ENCODE peak calls at places on chromosomes 2 and 18, in four cellular contexts. One of them, this sample, is unnamed.
A peak's percentile ranks its signal among the peaks of the same experiment; 100 is the strongest.

GRCh38 chr2:46657042-46657504 is 177.7 kb downstream of the TMEM247 start:
- DNase-seq in GM23338: peak; percentile 85
- DNase-seq in activated B cell treated with CpG ODN at 0.5 μM for 24 hours: no peak
- DNase-seq in astrocyte of the spinal cord: no peak
- DNase-seq in this sample: peak; percentile 55

GRCh38 chr2:6423944-6424343 is 441.8 kb downstream of the CMPK2 start:
- DNase-seq in GM23338: no peak
- DNase-seq in activated B cell treated with CpG ODN at 0.5 μM for 24 hours: no peak
- DNase-seq in astrocyte of the spinal cord: no peak
- DNase-seq in this sample: no peak

GRCh38 chr2:25201265-25201664 is 32.9 kb upstream of the POMC start:
- DNase-seq in GM23338: peak; percentile 62
- DNase-seq in activated B cell treated with CpG ODN at 0.5 μM for 24 hours: no peak
- DNase-seq in astrocyte of the spinal cord: no peak
- DNase-seq in this sample: peak; percentile 36

GRCh38 chr2:33535409-33535808 is 59.0 kb downstream of the RASGRP3 start:
- DNase-seq in GM23338: no peak
- DNase-seq in activated B cell treated with CpG ODN at 0.5 μM for 24 hours: no peak
- DNase-seq in astrocyte of the spinal cord: no peak
- DNase-seq in this sample: no peak

GRCh38 chr18:73895701-73896100 is 251.9 kb downstream of the FBXO15 start:
- DNase-seq in GM23338: peak; percentile 59
- DNase-seq in activated B cell treated with CpG ODN at 0.5 μM for 24 hours: no peak
- DNase-seq in astrocyte of the spinal cord: no peak
- DNase-seq in this sample: no peak

GRCh38 chr2:240306185-240306584 is 129.3 kb upstream of the GPC1 start:
- DNase-seq in GM23338: no peak
- DNase-seq in activated B cell treated with CpG ODN at 0.5 μM for 24 hours: no peak
- DNase-seq in astrocyte of the spinal cord: no peak
- DNase-seq in this sample: no peak

GRCh38 chr2:223057545-223057944 is 5.6 kb downstream of the KCNE4 start:
- DNase-seq in GM23338: no peak
- DNase-seq in activated B cell treated with CpG ODN at 0.5 μM for 24 hours: no peak
- DNase-seq in astrocyte of the spinal cord: no peak
- DNase-seq in this sample: no peak

GRCh38 chr2:239917128-239917956 is 107.8 kb downstream of the NDUFA10 start:
- DNase-seq in GM23338: no peak
- DNase-seq in activated B cell treated with CpG ODN at 0.5 μM for 24 hours: no peak
- DNase-seq in astrocyte of the spinal cord: no peak
- DNase-seq in this sample: no peak

GRCh38 chr2:223416826-223417610 is 185.1 kb downstream of the SCG2 start:
- DNase-seq in GM23338: no peak
- DNase-seq in activated B cell treated with CpG ODN at 0.5 μM for 24 hours: no peak
- DNase-seq in astrocyte of the spinal cord: no peak
- DNase-seq in this sample: no peak

GRCh38 chr2:225196579-225196978 is 154.3 kb upstream of the DOCK10 start:
- DNase-seq in GM23338: no peak
- DNase-seq in activated B cell treated with CpG ODN at 0.5 μM for 24 hours: no peak
- DNase-seq in astrocyte of the spinal cord: peak; percentile 25
- DNase-seq in this sample: no peak

GRCh38 chr2:187580462-187581124 is 26.4 kb upstream of the TFPI start:
- DNase-seq in GM23338: peak; percentile 80
- DNase-seq in activated B cell treated with CpG ODN at 0.5 μM for 24 hours: no peak
- DNase-seq in astrocyte of the spinal cord: peak; percentile 87
- DNase-seq in this sample: peak; percentile 7

GRCh38 chr2:120768112-120769048 is 32.7 kb downstream of the GLI2 start:
- DNase-seq in GM23338: no peak
- DNase-seq in activated B cell treated with CpG ODN at 0.5 μM for 24 hours: no peak
- DNase-seq in astrocyte of the spinal cord: no peak
- DNase-seq in this sample: no peak

GRCh38 chr18:44835555-44836156 is 155.0 kb downstream of the SETBP1 start:
- DNase-seq in GM23338: peak; percentile 18
- DNase-seq in activated B cell treated with CpG ODN at 0.5 μM for 24 hours: no peak
- DNase-seq in astrocyte of the spinal cord: no peak
- DNase-seq in this sample: no peak

GRCh38 chr18:12657849-12658829 is at the start of gene SPIRE1:
- DNase-seq in GM23338: peak; percentile 82
- DNase-seq in activated B cell treated with CpG ODN at 0.5 μM for 24 hours: peak; percentile 52
- DNase-seq in astrocyte of the spinal cord: peak; percentile 59
- DNase-seq in this sample: peak; percentile 82

GRCh38 chr2:238296638-238297457 is 8.4 kb upstream of the PER2 start:
- DNase-seq in GM23338: no peak
- DNase-seq in activated B cell treated with CpG ODN at 0.5 μM for 24 hours: no peak
- DNase-seq in astrocyte of the spinal cord: no peak
- DNase-seq in this sample: no peak

GRCh38 chr2:9299444-9300100 is 93.0 kb downstream of the ASAP2 start:
- DNase-seq in GM23338: no peak
- DNase-seq in activated B cell treated with CpG ODN at 0.5 μM for 24 hours: no peak
- DNase-seq in astrocyte of the spinal cord: no peak
- DNase-seq in this sample: no peak

GRCh38 chr2:139949242-139949972 is 1169.2 kb upstream of the NXPH2 start:
- DNase-seq in GM23338: no peak
- DNase-seq in activated B cell treated with CpG ODN at 0.5 μM for 24 hours: no peak
- DNase-seq in astrocyte of the spinal cord: no peak
- DNase-seq in this sample: no peak

GRCh38 chr18:47997338-47997780 is 66.9 kb upstream of the SMAD2 start:
- DNase-seq in GM23338: peak; percentile 84
- DNase-seq in activated B cell treated with CpG ODN at 0.5 μM for 24 hours: no peak
- DNase-seq in astrocyte of the spinal cord: no peak
- DNase-seq in this sample: no peak

GRCh38 chr2:1162768-1163584 is 212.3 kb downstream of the SNTG2 start:
- DNase-seq in GM23338: no peak
- DNase-seq in activated B cell treated with CpG ODN at 0.5 μM for 24 hours: no peak
- DNase-seq in astrocyte of the spinal cord: peak; percentile 25
- DNase-seq in this sample: no peak

GRCh38 chr2:212157011-212157410 is 381.6 kb downstream of the ERBB4 start:
- DNase-seq in GM23338: no peak
- DNase-seq in activated B cell treated with CpG ODN at 0.5 μM for 24 hours: no peak
- DNase-seq in astrocyte of the spinal cord: peak; percentile 56
- DNase-seq in this sample: no peak

GRCh38 chr2:230225486-230225885 is at the start of gene SP140:
- DNase-seq in GM23338: no peak
- DNase-seq in activated B cell treated with CpG ODN at 0.5 μM for 24 hours: peak; percentile 55
- DNase-seq in astrocyte of the spinal cord: no peak
- DNase-seq in this sample: peak; percentile 59

GRCh38 chr18:57901819-57902600 is 98.9 kb upstream of the ATP8B1 start:
- DNase-seq in GM23338: peak; percentile 10
- DNase-seq in activated B cell treated with CpG ODN at 0.5 μM for 24 hours: no peak
- DNase-seq in astrocyte of the spinal cord: no peak
- DNase-seq in this sample: no peak

GRCh38 chr18:13315000-13315399 is 96.4 kb downstream of the LDLRAD4 start:
- DNase-seq in GM23338: no peak
- DNase-seq in activated B cell treated with CpG ODN at 0.5 μM for 24 hours: no peak
- DNase-seq in astrocyte of the spinal cord: no peak
- DNase-seq in this sample: no peak

GRCh38 chr18:23143871-23144270 is 8.6 kb downstream of the CABLES1 start:
- DNase-seq in GM23338: no peak
- DNase-seq in activated B cell treated with CpG ODN at 0.5 μM for 24 hours: no peak
- DNase-seq in astrocyte of the spinal cord: peak; percentile 17
- DNase-seq in this sample: no peak

GRCh38 chr18:9418047-9418690 is 57.1 kb upstream of the RALBP1 start:
- DNase-seq in GM23338: peak; percentile 15
- DNase-seq in activated B cell treated with CpG ODN at 0.5 μM for 24 hours: no peak
- DNase-seq in astrocyte of the spinal cord: no peak
- DNase-seq in this sample: no peak

GRCh38 chr2:191404568-191404991 is 159.4 kb downstream of the MYO1B start:
- DNase-seq in GM23338: no peak
- DNase-seq in activated B cell treated with CpG ODN at 0.5 μM for 24 hours: no peak
- DNase-seq in astrocyte of the spinal cord: peak; percentile 33
- DNase-seq in this sample: no peak

GRCh38 chr18:26556573-26556972 is 8.2 kb upstream of the KCTD1 start:
- DNase-seq in GM23338: no peak
- DNase-seq in activated B cell treated with CpG ODN at 0.5 μM for 24 hours: no peak
- DNase-seq in astrocyte of the spinal cord: no peak
- DNase-seq in this sample: no peak

GRCh38 chr18:3380384-3380961 is 69.5 kb upstream of the TGIF1 start:
- DNase-seq in GM23338: no peak
- DNase-seq in activated B cell treated with CpG ODN at 0.5 μM for 24 hours: no peak
- DNase-seq in astrocyte of the spinal cord: no peak
- DNase-seq in this sample: no peak
- TF ChIP-seq CTCF in GM23338: peak; percentile 25
- TF ChIP-seq CTCF in activated B cell treated with CpG ODN at 0.5 μM for 24 hours: no peak
- TF ChIP-seq CTCF in astrocyte of the spinal cord: no peak
- TF ChIP-seq CTCF in this sample: no peak

DNA sequence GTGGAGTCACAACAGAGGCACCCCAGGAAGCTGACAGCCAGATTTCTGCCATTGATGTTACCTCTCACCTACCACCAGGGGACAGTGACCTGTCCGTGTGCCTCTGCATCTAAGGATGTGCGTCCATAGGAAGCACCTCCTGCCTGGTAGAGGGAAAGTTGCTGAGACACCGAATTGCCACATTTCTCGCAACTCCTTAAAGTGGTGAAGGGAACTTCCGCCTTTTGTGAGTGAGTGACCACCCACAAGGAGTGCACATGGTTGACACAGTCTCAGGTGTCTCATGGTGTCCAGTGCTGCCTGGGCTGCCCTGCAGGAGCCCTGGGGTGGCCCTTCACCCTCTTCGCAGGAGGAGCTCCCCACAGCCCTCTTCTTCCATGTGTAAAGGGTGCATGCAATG is 201.8 kb downstream of the GBX2 start:
- DNase-seq in GM23338: peak; percentile 48
- DNase-seq in activated B cell treated with CpG ODN at 0.5 μM for 24 hours: no peak
- DNase-seq in astrocyte of the spinal cord: no peak
- DNase-seq in this sample: no peak
- TF ChIP-seq CTCF in GM23338: peak; percentile 59
- TF ChIP-seq CTCF in activated B cell treated with CpG ODN at 0.5 μM for 24 hours: no peak
- TF ChIP-seq CTCF in astrocyte of the spinal cord: peak; percentile 17
- TF ChIP-seq CTCF in this sample: no peak

GRCh38 chr2:207136872-207137271 is 28.9 kb downstream of the KLF7 start:
- DNase-seq in GM23338: no peak
- DNase-seq in activated B cell treated with CpG ODN at 0.5 μM for 24 hours: no peak
- DNase-seq in astrocyte of the spinal cord: no peak
- DNase-seq in this sample: no peak

GRCh38 chr2:207137922-207138321 is 27.8 kb downstream of the KLF7 start:
- DNase-seq in GM23338: no peak
- DNase-seq in activated B cell treated with CpG ODN at 0.5 μM for 24 hours: no peak
- DNase-seq in astrocyte of the spinal cord: no peak
- DNase-seq in this sample: no peak

GRCh38 chr2:207141381-207141780 is 24.4 kb downstream of the KLF7 start:
- DNase-seq in GM23338: no peak
- DNase-seq in activated B cell treated with CpG ODN at 0.5 μM for 24 hours: no peak
- DNase-seq in astrocyte of the spinal cord: no peak
- DNase-seq in this sample: no peak

GRCh38 chr2:207139551-207139950 is 26.2 kb downstream of the KLF7 start:
- DNase-seq in GM23338: no peak
- DNase-seq in activated B cell treated with CpG ODN at 0.5 μM for 24 hours: no peak
- DNase-seq in astrocyte of the spinal cord: no peak
- DNase-seq in this sample: no peak

DNA sequence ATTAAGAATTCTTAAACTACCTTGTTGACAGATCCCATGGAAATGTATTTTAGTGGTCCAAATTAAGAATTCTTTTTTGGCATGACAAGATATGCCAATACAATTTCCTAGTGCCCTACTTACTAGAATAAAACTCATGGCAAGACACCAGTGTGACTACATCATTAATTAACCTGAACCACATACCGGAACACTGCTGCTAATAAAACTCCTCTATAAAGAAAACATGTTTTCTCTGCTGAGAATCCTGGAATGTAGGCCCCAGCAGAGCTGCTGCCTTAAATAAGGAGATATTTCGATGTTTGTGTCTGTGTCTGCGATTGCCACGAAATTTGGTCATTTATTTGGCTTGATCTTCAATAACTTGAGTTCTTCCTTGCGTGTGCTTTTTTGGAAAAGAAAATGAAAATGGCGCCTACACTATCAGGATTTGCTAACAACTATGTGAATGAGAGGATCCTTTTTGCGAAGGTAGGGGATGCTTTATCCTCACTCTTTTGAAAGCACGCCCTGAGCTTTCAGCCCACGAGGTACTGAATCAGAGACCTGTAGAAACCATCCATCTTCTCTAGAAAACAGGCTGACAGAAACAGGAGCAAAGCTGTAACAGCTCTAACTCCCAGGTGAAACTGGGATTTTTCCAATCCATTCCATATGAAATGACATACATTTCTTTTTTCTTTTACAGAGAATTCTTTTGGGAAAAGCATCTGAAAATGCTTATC is 27.0 kb downstream of the KLF7 start:
- DNase-seq in GM23338: no peak
- DNase-seq in activated B cell treated with CpG ODN at 0.5 μM for 24 hours: no peak
- DNase-seq in astrocyte of the spinal cord: no peak
- DNase-seq in this sample: no peak
- TF ChIP-seq CTCF in GM23338: no peak
- TF ChIP-seq CTCF in activated B cell treated with CpG ODN at 0.5 μM for 24 hours: no peak
- TF ChIP-seq CTCF in astrocyte of the spinal cord: no peak
- TF ChIP-seq CTCF in this sample: no peak

GRCh38 chr2:11535899-11536344 is 2.1 kb downstream of the GREB1 start:
- DNase-seq in GM23338: no peak
- DNase-seq in activated B cell treated with CpG ODN at 0.5 μM for 24 hours: no peak
- DNase-seq in astrocyte of the spinal cord: no peak
- DNase-seq in this sample: no peak

GRCh38 chr2:11532434-11533055 is 1.3 kb upstream of the GREB1 start:
- DNase-seq in GM23338: no peak
- DNase-seq in activated B cell treated with CpG ODN at 0.5 μM for 24 hours: no peak
- DNase-seq in astrocyte of the spinal cord: no peak
- DNase-seq in this sample: no peak

GRCh38 chr2:11534078-11534745 is 367 bp downstream of the GREB1 start:
- DNase-seq in GM23338: no peak
- DNase-seq in activated B cell treated with CpG ODN at 0.5 μM for 24 hours: no peak
- DNase-seq in astrocyte of the spinal cord: no peak
- DNase-seq in this sample: no peak

GRCh38 chr2:11533278-11534077 is at the start of gene GREB1:
- DNase-seq in GM23338: no peak
- DNase-seq in activated B cell treated with CpG ODN at 0.5 μM for 24 hours: no peak
- DNase-seq in astrocyte of the spinal cord: no peak
- DNase-seq in this sample: no peak

DNA sequence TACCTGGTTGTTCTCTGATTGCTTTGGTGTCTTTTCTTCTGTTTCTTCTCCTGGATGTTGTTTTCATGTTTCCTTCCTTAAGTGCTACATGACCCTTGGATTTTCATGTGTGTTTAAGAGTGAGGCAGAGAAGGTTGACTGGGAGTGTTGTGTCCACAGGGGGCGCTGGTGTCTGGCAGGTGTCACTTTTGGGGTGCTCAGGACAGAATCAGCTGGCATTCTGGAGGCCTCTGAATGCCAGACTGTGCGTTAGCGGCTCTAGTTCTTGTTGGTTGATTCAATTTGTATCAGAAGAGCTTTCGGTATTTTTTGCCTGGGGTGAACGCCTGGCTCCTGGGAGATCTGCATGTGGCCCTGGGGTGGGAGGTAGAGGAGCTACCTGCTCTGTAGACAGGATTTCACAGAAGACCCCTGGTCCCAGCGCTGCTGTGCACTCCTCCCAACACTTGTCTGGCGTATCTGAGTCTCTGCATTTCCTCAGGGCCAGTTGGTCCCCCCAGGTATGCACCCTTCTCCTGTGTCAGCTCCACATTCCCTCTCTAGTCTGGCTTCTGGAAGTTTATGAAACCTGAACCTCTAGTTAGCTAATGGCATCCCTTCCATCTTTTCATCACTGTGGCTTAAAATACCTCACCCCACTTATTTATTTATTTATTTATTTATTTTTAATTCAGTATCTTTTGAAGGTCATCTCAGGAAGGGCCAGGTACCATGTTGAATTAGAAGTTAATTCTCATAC is 1.1 kb downstream of the GREB1 start:
- DNase-seq in GM23338: peak; percentile 81
- DNase-seq in activated B cell treated with CpG ODN at 0.5 μM for 24 hours: no peak
- DNase-seq in astrocyte of the spinal cord: no peak
- DNase-seq in this sample: no peak
- TF ChIP-seq CTCF in GM23338: peak; percentile 81
- TF ChIP-seq CTCF in activated B cell treated with CpG ODN at 0.5 μM for 24 hours: no peak
- TF ChIP-seq CTCF in astrocyte of the spinal cord: peak; percentile 17
- TF ChIP-seq CTCF in this sample: no peak

This sample was measured in GM13976.